ENCODE peak calls at places on chromosome 5, in six cellular contexts. One of them, this sample, is unnamed.

GRCh38 chr5:14457475-14457874 is 124.1 kb upstream of the OTULINL start:
- DNase-seq in A549: no peak
- DNase-seq in NAMALWA: no peak
- DNase-seq in psoas muscle: no peak
- DNase-seq in central memory CD4-positive, alpha-beta T cell: no peak
- DNase-seq in stimulated activated CD4-positive, alpha-beta T cell treated with anti-CD3 and anti-CD28 coated beads, Interleukin-2, amount 100 ng/mL, for 24 hours: no peak
- DNase-seq in this sample: no peak

GRCh38 chr5:177429248-177430045 is 3.0 kb downstream of the GRK6 start:
- DNase-seq in A549: no peak
- DNase-seq in NAMALWA: peak
- DNase-seq in psoas muscle: peak
- DNase-seq in central memory CD4-positive, alpha-beta T cell: peak
- DNase-seq in stimulated activated CD4-positive, alpha-beta T cell treated with anti-CD3 and anti-CD28 coated beads, Interleukin-2, amount 100 ng/mL, for 24 hours: peak
- DNase-seq in this sample: peak

GRCh38 chr5:98768160-98769005 is 5.1 kb upstream of the RGMB start:
- DNase-seq in A549: peak
- DNase-seq in NAMALWA: peak
- DNase-seq in psoas muscle: peak
- DNase-seq in central memory CD4-positive, alpha-beta T cell: peak
- DNase-seq in stimulated activated CD4-positive, alpha-beta T cell treated with anti-CD3 and anti-CD28 coated beads, Interleukin-2, amount 100 ng/mL, for 24 hours: peak
- DNase-seq in this sample: no peak

GRCh38 chr5:132027027-132027426 is 15.6 kb upstream of the ACSL6 start:
- DNase-seq in A549: no peak
- DNase-seq in NAMALWA: no peak
- DNase-seq in psoas muscle: peak
- DNase-seq in central memory CD4-positive, alpha-beta T cell: no peak
- DNase-seq in stimulated activated CD4-positive, alpha-beta T cell treated with anti-CD3 and anti-CD28 coated beads, Interleukin-2, amount 100 ng/mL, for 24 hours: no peak
- DNase-seq in this sample: no peak

GRCh38 chr5:73796164-73797141 is 170.5 kb downstream of the ARHGEF28 start:
- DNase-seq in A549: peak
- DNase-seq in NAMALWA: peak
- DNase-seq in psoas muscle: no peak
- DNase-seq in central memory CD4-positive, alpha-beta T cell: no peak
- DNase-seq in stimulated activated CD4-positive, alpha-beta T cell treated with anti-CD3 and anti-CD28 coated beads, Interleukin-2, amount 100 ng/mL, for 24 hours: peak
- DNase-seq in this sample: peak

GRCh38 chr5:152405145-152405544 is at the start of gene NMUR2:
- DNase-seq in A549: peak
- DNase-seq in NAMALWA: peak
- DNase-seq in psoas muscle: peak
- DNase-seq in central memory CD4-positive, alpha-beta T cell: no peak
- DNase-seq in stimulated activated CD4-positive, alpha-beta T cell treated with anti-CD3 and anti-CD28 coated beads, Interleukin-2, amount 100 ng/mL, for 24 hours: no peak
- DNase-seq in this sample: peak

GRCh38 chr5:178304016-178304415 is 71.4 kb upstream of the PHYKPL start:
- DNase-seq in A549: no peak
- DNase-seq in NAMALWA: no peak
- DNase-seq in psoas muscle: peak
- DNase-seq in central memory CD4-positive, alpha-beta T cell: no peak
- DNase-seq in stimulated activated CD4-positive, alpha-beta T cell treated with anti-CD3 and anti-CD28 coated beads, Interleukin-2, amount 100 ng/mL, for 24 hours: no peak
- DNase-seq in this sample: peak

GRCh38 chr5:21880164-21880563 is 973.0 kb downstream of the CDH12 start:
- DNase-seq in A549: no peak
- DNase-seq in NAMALWA: no peak
- DNase-seq in psoas muscle: no peak
- DNase-seq in central memory CD4-positive, alpha-beta T cell: no peak
- DNase-seq in stimulated activated CD4-positive, alpha-beta T cell treated with anti-CD3 and anti-CD28 coated beads, Interleukin-2, amount 100 ng/mL, for 24 hours: no peak
- DNase-seq in this sample: no peak

GRCh38 chr5:131252824-131253171 is 11.1 kb upstream of the CDC42SE2 start:
- DNase-seq in A549: no peak
- DNase-seq in NAMALWA: peak
- DNase-seq in psoas muscle: peak
- DNase-seq in central memory CD4-positive, alpha-beta T cell: peak
- DNase-seq in stimulated activated CD4-positive, alpha-beta T cell treated with anti-CD3 and anti-CD28 coated beads, Interleukin-2, amount 100 ng/mL, for 24 hours: peak
- DNase-seq in this sample: peak

GRCh38 chr5:37519807-37520206 is 140.7 kb downstream of the WDR70 start:
- DNase-seq in A549: no peak
- DNase-seq in NAMALWA: no peak
- DNase-seq in psoas muscle: no peak
- DNase-seq in central memory CD4-positive, alpha-beta T cell: no peak
- DNase-seq in stimulated activated CD4-positive, alpha-beta T cell treated with anti-CD3 and anti-CD28 coated beads, Interleukin-2, amount 100 ng/mL, for 24 hours: no peak
- DNase-seq in this sample: no peak

GRCh38 chr5:78622302-78622971 is 26.1 kb downstream of the LHFPL2 start:
- DNase-seq in A549: no peak
- DNase-seq in NAMALWA: no peak
- DNase-seq in psoas muscle: no peak
- DNase-seq in central memory CD4-positive, alpha-beta T cell: no peak
- DNase-seq in stimulated activated CD4-positive, alpha-beta T cell treated with anti-CD3 and anti-CD28 coated beads, Interleukin-2, amount 100 ng/mL, for 24 hours: no peak
- DNase-seq in this sample: no peak

GRCh38 chr5:123125953-123126352 is 36.9 kb downstream of the PRDM6 start:
- DNase-seq in A549: peak
- DNase-seq in NAMALWA: no peak
- DNase-seq in psoas muscle: no peak
- DNase-seq in central memory CD4-positive, alpha-beta T cell: no peak
- DNase-seq in stimulated activated CD4-positive, alpha-beta T cell treated with anti-CD3 and anti-CD28 coated beads, Interleukin-2, amount 100 ng/mL, for 24 hours: no peak
- DNase-seq in this sample: no peak

GRCh38 chr5:178160176-178160575 is 6.5 kb upstream of the NHP2 start:
- DNase-seq in A549: no peak
- DNase-seq in NAMALWA: no peak
- DNase-seq in psoas muscle: no peak
- DNase-seq in central memory CD4-positive, alpha-beta T cell: no peak
- DNase-seq in stimulated activated CD4-positive, alpha-beta T cell treated with anti-CD3 and anti-CD28 coated beads, Interleukin-2, amount 100 ng/mL, for 24 hours: no peak
- DNase-seq in this sample: no peak

GRCh38 chr5:67173959-67174358 is 22.6 kb downstream of the CD180 start:
- DNase-seq in A549: no peak
- DNase-seq in NAMALWA: no peak
- DNase-seq in psoas muscle: no peak
- DNase-seq in central memory CD4-positive, alpha-beta T cell: no peak
- DNase-seq in stimulated activated CD4-positive, alpha-beta T cell treated with anti-CD3 and anti-CD28 coated beads, Interleukin-2, amount 100 ng/mL, for 24 hours: no peak
- DNase-seq in this sample: no peak

GRCh38 chr5:71939452-71939932 is 167.8 kb upstream of the MAP1B start:
- DNase-seq in A549: peak
- DNase-seq in NAMALWA: no peak
- DNase-seq in psoas muscle: no peak
- DNase-seq in central memory CD4-positive, alpha-beta T cell: no peak
- DNase-seq in stimulated activated CD4-positive, alpha-beta T cell treated with anti-CD3 and anti-CD28 coated beads, Interleukin-2, amount 100 ng/mL, for 24 hours: no peak
- DNase-seq in this sample: no peak

GRCh38 chr5:137778772-137779564 is 24.8 kb upstream of the HNRNPA0 start:
- DNase-seq in A549: peak
- DNase-seq in NAMALWA: peak
- DNase-seq in psoas muscle: no peak
- DNase-seq in central memory CD4-positive, alpha-beta T cell: peak
- DNase-seq in stimulated activated CD4-positive, alpha-beta T cell treated with anti-CD3 and anti-CD28 coated beads, Interleukin-2, amount 100 ng/mL, for 24 hours: no peak
- DNase-seq in this sample: no peak

GRCh38 chr5:40679998-40680681 is 425 bp downstream of the PTGER4 start:
- DNase-seq in A549: no peak
- DNase-seq in NAMALWA: peak
- DNase-seq in psoas muscle: no peak
- DNase-seq in central memory CD4-positive, alpha-beta T cell: no peak
- DNase-seq in stimulated activated CD4-positive, alpha-beta T cell treated with anti-CD3 and anti-CD28 coated beads, Interleukin-2, amount 100 ng/mL, for 24 hours: peak
- DNase-seq in this sample: peak

GRCh38 chr5:103422756-103423155 is 139.8 kb downstream of the NUDT12 start:
- DNase-seq in A549: no peak
- DNase-seq in NAMALWA: no peak
- DNase-seq in psoas muscle: no peak
- DNase-seq in central memory CD4-positive, alpha-beta T cell: no peak
- DNase-seq in stimulated activated CD4-positive, alpha-beta T cell treated with anti-CD3 and anti-CD28 coated beads, Interleukin-2, amount 100 ng/mL, for 24 hours: no peak
- DNase-seq in this sample: no peak

GRCh38 chr5:78486223-78486622 is 125.8 kb downstream of the SCAMP1 start:
- DNase-seq in A549: no peak
- DNase-seq in NAMALWA: no peak
- DNase-seq in psoas muscle: no peak
- DNase-seq in central memory CD4-positive, alpha-beta T cell: no peak
- DNase-seq in stimulated activated CD4-positive, alpha-beta T cell treated with anti-CD3 and anti-CD28 coated beads, Interleukin-2, amount 100 ng/mL, for 24 hours: no peak
- DNase-seq in this sample: no peak

GRCh38 chr5:113311301-113311700 is 123.5 kb downstream of the TSSK1B start:
- DNase-seq in A549: no peak
- DNase-seq in NAMALWA: no peak
- DNase-seq in psoas muscle: no peak
- DNase-seq in central memory CD4-positive, alpha-beta T cell: no peak
- DNase-seq in stimulated activated CD4-positive, alpha-beta T cell treated with anti-CD3 and anti-CD28 coated beads, Interleukin-2, amount 100 ng/mL, for 24 hours: no peak
- DNase-seq in this sample: no peak

GRCh38 chr5:134139377-134139851 is 24.9 kb downstream of the TCF7 start:
- DNase-seq in A549: no peak
- DNase-seq in NAMALWA: no peak
- DNase-seq in psoas muscle: peak
- DNase-seq in central memory CD4-positive, alpha-beta T cell: no peak
- DNase-seq in stimulated activated CD4-positive, alpha-beta T cell treated with anti-CD3 and anti-CD28 coated beads, Interleukin-2, amount 100 ng/mL, for 24 hours: no peak
- DNase-seq in this sample: peak

GRCh38 chr5:76074487-76074886 is 8.7 kb upstream of the SV2C start:
- DNase-seq in A549: no peak
- DNase-seq in NAMALWA: peak
- DNase-seq in psoas muscle: no peak
- DNase-seq in central memory CD4-positive, alpha-beta T cell: no peak
- DNase-seq in stimulated activated CD4-positive, alpha-beta T cell treated with anti-CD3 and anti-CD28 coated beads, Interleukin-2, amount 100 ng/mL, for 24 hours: peak
- DNase-seq in this sample: no peak

GRCh38 chr5:152462021-152462721 is 57.1 kb upstream of the NMUR2 start:
- DNase-seq in A549: peak
- DNase-seq in NAMALWA: no peak
- DNase-seq in psoas muscle: no peak
- DNase-seq in central memory CD4-positive, alpha-beta T cell: no peak
- DNase-seq in stimulated activated CD4-positive, alpha-beta T cell treated with anti-CD3 and anti-CD28 coated beads, Interleukin-2, amount 100 ng/mL, for 24 hours: no peak
- DNase-seq in this sample: no peak

GRCh38 chr5:158731014-158731413 is 368.7 kb downstream of the EBF1 start:
- DNase-seq in A549: no peak
- DNase-seq in NAMALWA: no peak
- DNase-seq in psoas muscle: no peak
- DNase-seq in central memory CD4-positive, alpha-beta T cell: no peak
- DNase-seq in stimulated activated CD4-positive, alpha-beta T cell treated with anti-CD3 and anti-CD28 coated beads, Interleukin-2, amount 100 ng/mL, for 24 hours: no peak
- DNase-seq in this sample: no peak

GRCh38 chr5:14582797-14583137 is 1.2 kb downstream of the OTULINL start:
- DNase-seq in A549: no peak
- DNase-seq in NAMALWA: no peak
- DNase-seq in psoas muscle: no peak
- DNase-seq in central memory CD4-positive, alpha-beta T cell: no peak
- DNase-seq in stimulated activated CD4-positive, alpha-beta T cell treated with anti-CD3 and anti-CD28 coated beads, Interleukin-2, amount 100 ng/mL, for 24 hours: no peak
- DNase-seq in this sample: no peak

GRCh38 chr5:122810405-122810804 is 35.0 kb upstream of the SNX24 start:
- DNase-seq in A549: no peak
- DNase-seq in NAMALWA: no peak
- DNase-seq in psoas muscle: no peak
- DNase-seq in central memory CD4-positive, alpha-beta T cell: no peak
- DNase-seq in stimulated activated CD4-positive, alpha-beta T cell treated with anti-CD3 and anti-CD28 coated beads, Interleukin-2, amount 100 ng/mL, for 24 hours: no peak
- DNase-seq in this sample: no peak

GRCh38 chr5:111776903-111777302 is 19.9 kb upstream of the NREP start:
- DNase-seq in A549: no peak
- DNase-seq in NAMALWA: no peak
- DNase-seq in psoas muscle: no peak
- DNase-seq in central memory CD4-positive, alpha-beta T cell: no peak
- DNase-seq in stimulated activated CD4-positive, alpha-beta T cell treated with anti-CD3 and anti-CD28 coated beads, Interleukin-2, amount 100 ng/mL, for 24 hours: no peak
- DNase-seq in this sample: no peak

GRCh38 chr5:145777445-145778063 is 57.6 kb downstream of the PRELID2 start:
- DNase-seq in A549: no peak
- DNase-seq in NAMALWA: no peak
- DNase-seq in psoas muscle: no peak
- DNase-seq in central memory CD4-positive, alpha-beta T cell: no peak
- DNase-seq in stimulated activated CD4-positive, alpha-beta T cell treated with anti-CD3 and anti-CD28 coated beads, Interleukin-2, amount 100 ng/mL, for 24 hours: no peak
- DNase-seq in this sample: no peak

GRCh38 chr5:1409386-1410110 is 35.7 kb downstream of the SLC6A3 start:
- DNase-seq in A549: no peak
- DNase-seq in NAMALWA: peak
- DNase-seq in psoas muscle: peak
- DNase-seq in central memory CD4-positive, alpha-beta T cell: no peak
- DNase-seq in stimulated activated CD4-positive, alpha-beta T cell treated with anti-CD3 and anti-CD28 coated beads, Interleukin-2, amount 100 ng/mL, for 24 hours: peak
- DNase-seq in this sample: peak

GRCh38 chr5:31459594-31459993 is 72.3 kb downstream of the DROSHA start:
- DNase-seq in A549: no peak
- DNase-seq in NAMALWA: no peak
- DNase-seq in psoas muscle: no peak
- DNase-seq in central memory CD4-positive, alpha-beta T cell: no peak
- DNase-seq in stimulated activated CD4-positive, alpha-beta T cell treated with anti-CD3 and anti-CD28 coated beads, Interleukin-2, amount 100 ng/mL, for 24 hours: no peak
- DNase-seq in this sample: no peak

GRCh38 chr5:170159101-170159698 is 53.5 kb downstream of the FOXI1 start:
- DNase-seq in A549: peak
- DNase-seq in NAMALWA: no peak
- DNase-seq in psoas muscle: no peak
- DNase-seq in central memory CD4-positive, alpha-beta T cell: no peak
- DNase-seq in stimulated activated CD4-positive, alpha-beta T cell treated with anti-CD3 and anti-CD28 coated beads, Interleukin-2, amount 100 ng/mL, for 24 hours: no peak
- DNase-seq in this sample: no peak

GRCh38 chr5:173296737-173297676 is 31.2 kb downstream of the STC2 start:
- DNase-seq in A549: no peak
- DNase-seq in NAMALWA: no peak
- DNase-seq in psoas muscle: no peak
- DNase-seq in central memory CD4-positive, alpha-beta T cell: no peak
- DNase-seq in stimulated activated CD4-positive, alpha-beta T cell treated with anti-CD3 and anti-CD28 coated beads, Interleukin-2, amount 100 ng/mL, for 24 hours: no peak
- DNase-seq in this sample: no peak

GRCh38 chr5:127844631-127845030 is 141.4 kb downstream of the CCDC192 start:
- DNase-seq in A549: no peak
- DNase-seq in NAMALWA: no peak
- DNase-seq in psoas muscle: no peak
- DNase-seq in central memory CD4-positive, alpha-beta T cell: no peak
- DNase-seq in stimulated activated CD4-positive, alpha-beta T cell treated with anti-CD3 and anti-CD28 coated beads, Interleukin-2, amount 100 ng/mL, for 24 hours: no peak
- DNase-seq in this sample: peak

GRCh38 chr5:80507663-80508062 is 19.8 kb downstream of the FAM151B start:
- DNase-seq in A549: no peak
- DNase-seq in NAMALWA: no peak
- DNase-seq in psoas muscle: no peak
- DNase-seq in central memory CD4-positive, alpha-beta T cell: no peak
- DNase-seq in stimulated activated CD4-positive, alpha-beta T cell treated with anti-CD3 and anti-CD28 coated beads, Interleukin-2, amount 100 ng/mL, for 24 hours: no peak
- DNase-seq in this sample: no peak

GRCh38 chr5:150284311-150284710 is 5.3 kb downstream of the CAMK2A start:
- DNase-seq in A549: no peak
- DNase-seq in NAMALWA: no peak
- DNase-seq in psoas muscle: no peak
- DNase-seq in central memory CD4-positive, alpha-beta T cell: no peak
- DNase-seq in stimulated activated CD4-positive, alpha-beta T cell treated with anti-CD3 and anti-CD28 coated beads, Interleukin-2, amount 100 ng/mL, for 24 hours: no peak
- DNase-seq in this sample: no peak

GRCh38 chr5:133384120-133384855 is 228.1 kb downstream of the FSTL4 start:
- DNase-seq in A549: no peak
- DNase-seq in NAMALWA: no peak
- DNase-seq in psoas muscle: no peak
- DNase-seq in central memory CD4-positive, alpha-beta T cell: no peak
- DNase-seq in stimulated activated CD4-positive, alpha-beta T cell treated with anti-CD3 and anti-CD28 coated beads, Interleukin-2, amount 100 ng/mL, for 24 hours: no peak
- DNase-seq in this sample: no peak

GRCh38 chr5:65923339-65923738 is 3.0 kb upstream of the ERBIN start:
- DNase-seq in A549: no peak
- DNase-seq in NAMALWA: no peak
- DNase-seq in psoas muscle: no peak
- DNase-seq in central memory CD4-positive, alpha-beta T cell: no peak
- DNase-seq in stimulated activated CD4-positive, alpha-beta T cell treated with anti-CD3 and anti-CD28 coated beads, Interleukin-2, amount 100 ng/mL, for 24 hours: no peak
- DNase-seq in this sample: no peak

GRCh38 chr5:173581408-173582197 is 34.8 kb downstream of the BOD1 start:
- DNase-seq in A549: peak
- DNase-seq in NAMALWA: peak
- DNase-seq in psoas muscle: no peak
- DNase-seq in central memory CD4-positive, alpha-beta T cell: no peak
- DNase-seq in stimulated activated CD4-positive, alpha-beta T cell treated with anti-CD3 and anti-CD28 coated beads, Interleukin-2, amount 100 ng/mL, for 24 hours: peak
- DNase-seq in this sample: peak

This sample was measured in Right ventricle myocardium superior.